ENCODE peak calls at places on chromosomes 13 and 19, in nine cellular contexts. F is CD4-positive, CD25-positive, alpha-beta regulatory T cell; V is esophagus muscularis mucosa; I is psoas muscle; R is tibial artery; J is RWPE1; E is dorsolateral prefrontal cortex; X is naive thymus-derived CD4-positive, alpha-beta T cell; O is tibial nerve. B is an unnamed sample.

GRCh38 chr19:33684550-33685303 is 63.0 kb downstream of the CHST8 start:
- DNase-seq in F (no peak), X (no peak), R (peak; percentile 39), I (no peak), J (no peak), E (peak; percentile 27), V (no peak), O (no peak), B (no peak)

GRCh38 chr19:18291019-18291524 is 9.7 kb upstream of the JUND start:
- DNase-seq in J (no peak), X (no peak), R (peak; percentile 77), O (no peak), E (no peak), V (no peak), I (peak; percentile 40), F (no peak), B (no peak)

GRCh38 chr13:28983661-28984060 is 163.5 kb downstream of the MTUS2 start:
- DNase-seq in F (no peak), I (no peak), O (no peak), X (no peak), J (no peak), E (no peak), R (no peak), V (no peak), B (no peak)

GRCh38 chr13:30409911-30410704 is 12.2 kb upstream of the UBE2L5 start:
- DNase-seq in V (no peak), E (peak; percentile 52), X (no peak), R (peak; percentile 77), F (no peak), O (no peak), J (no peak), I (peak; percentile 36), B (no peak)

GRCh38 chr13:48626077-48626449 is 27.7 kb upstream of the CYSLTR2 start:
- DNase-seq in I (no peak), J (no peak), F (no peak), V (peak; percentile 62), R (no peak), E (no peak), X (no peak), O (no peak), B (no peak)

GRCh38 chr19:49930483-49931011 is 1.2 kb upstream of the NUP62 start:
- DNase-seq in E (no peak), J (peak; percentile 13), O (no peak), R (no peak), V (no peak), X (no peak), I (peak; percentile 47), F (peak; percentile 19), B (no peak)

GRCh38 chr13:21297452-21297851 is 121.0 kb downstream of the MRPL57 start:
- DNase-seq in I (no peak), X (no peak), R (no peak), O (no peak), E (no peak), F (no peak), V (no peak), J (no peak), B (no peak)

GRCh38 chr19:41437944-41438574 is 1.7 kb downstream of the DMAC2 start:
- DNase-seq in R (no peak), E (no peak), O (no peak), J (no peak), V (no peak), F (no peak), I (no peak), X (no peak), B (no peak)

GRCh38 chr13:22316494-22317025 is 645.7 kb downstream of the FGF9 start:
- DNase-seq in F (no peak), J (no peak), X (no peak), V (no peak), I (no peak), E (no peak), R (no peak), O (no peak), B (no peak)

GRCh38 chr13:73967397-73968165 is 166.6 kb downstream of the KLF12 start:
- DNase-seq in V (no peak), X (no peak), I (no peak), E (no peak), J (no peak), F (no peak), R (no peak), O (no peak), B (no peak)

GRCh38 chr19:7115721-7116120 is 46.2 kb downstream of the ZNF557 start:
- DNase-seq in J (no peak), E (peak; percentile 75), O (no peak), I (no peak), X (no peak), F (no peak), V (no peak), R (no peak), B (no peak)

GRCh38 chr19:51075998-51076397 is 6.7 kb downstream of the KLK14 start:
- DNase-seq in I (no peak), J (no peak), R (no peak), O (no peak), V (no peak), E (no peak), X (no peak), F (no peak), B (no peak)

GRCh38 chr13:70817571-70817970 is 709.3 kb upstream of the KLHL1 start:
- DNase-seq in R (no peak), V (no peak), O (no peak), X (no peak), J (no peak), F (no peak), I (no peak), E (no peak), B (no peak)

GRCh38 chr19:40625406-40626120 is 24.4 kb downstream of the LTBP4 start:
- DNase-seq in J (no peak), X (no peak), E (no peak), O (no peak), F (no peak), I (no peak), R (no peak), V (no peak), B (no peak)

GRCh38 chr13:33270906-33271538 is 14.5 kb downstream of the STARD13 start:
- DNase-seq in E (no peak), I (no peak), J (no peak), R (no peak), O (no peak), F (no peak), X (no peak), V (no peak), B (no peak)
- H3K27ac ChIP-seq in E (peak overlapping the region; percentile 56), I (no peak overlapping the region), J (peak overlapping the region; percentile 52), R (peak overlapping the region; percentile 48), O (peak overlapping the region; percentile 73), F (no peak overlapping the region), X (no peak overlapping the region), V (peak overlapping the region; percentile 83), B (no peak overlapping the region)

DNA sequence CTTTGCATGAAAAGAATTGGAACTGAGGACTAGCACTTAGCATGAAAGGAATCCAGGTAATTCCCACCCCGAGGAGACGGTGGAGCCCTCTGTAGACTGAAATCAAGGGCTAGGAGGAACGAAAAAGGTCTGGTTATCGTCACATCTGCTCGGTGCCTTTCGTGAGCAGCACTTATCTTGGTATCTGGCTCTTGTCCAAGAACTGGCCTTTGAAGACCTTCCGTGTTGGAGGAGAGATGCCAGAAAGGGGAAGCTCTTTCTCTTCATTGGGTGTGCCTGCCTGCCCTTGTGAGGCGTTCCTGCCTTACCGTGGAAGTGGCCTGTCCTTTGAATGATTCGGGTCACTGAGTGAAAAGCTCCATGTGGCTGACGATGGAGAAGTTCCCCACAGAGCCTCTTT is 121.4 kb upstream of the SLC10A2 start:
- DNase-seq in V (no peak), E (no peak), X (no peak), R (no peak), F (no peak), J (no peak), I (no peak), O (no peak), B (no peak)
- H3K27ac ChIP-seq in V (no peak overlapping the region), E (no peak overlapping the region), X (no peak overlapping the region), R (no peak overlapping the region), F (no peak overlapping the region), J (no peak overlapping the region), I (no peak overlapping the region), O (no peak overlapping the region), B (no peak overlapping the region)

DNA sequence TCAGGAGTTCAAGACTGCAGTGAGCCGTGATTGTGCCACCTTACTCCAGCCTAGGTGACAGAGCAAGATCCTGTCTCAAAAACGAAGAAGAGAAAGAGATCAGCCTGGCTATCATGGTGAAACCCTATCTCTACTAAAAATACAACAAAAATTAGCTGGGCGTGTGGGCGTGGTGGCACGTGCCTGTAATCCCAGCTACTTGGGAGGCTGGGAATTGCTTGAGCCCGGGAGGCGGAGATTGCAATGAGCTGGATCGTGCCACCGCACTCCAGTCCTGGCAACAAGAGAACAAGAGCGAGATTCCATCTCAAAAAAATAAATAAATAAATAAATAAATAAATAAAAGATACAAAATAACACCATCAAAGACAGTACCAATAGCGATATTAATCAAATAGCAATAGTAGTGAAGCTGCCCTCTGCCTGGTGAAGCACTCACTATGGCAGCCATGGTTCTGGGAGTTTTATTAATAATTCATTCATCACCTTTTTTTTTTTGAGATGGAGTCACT is 53.9 kb downstream of the NFIC start:
- DNase-seq in X (no peak), R (no peak), I (no peak), V (no peak), O (no peak), F (no peak), E (no peak), J (no peak), B (no peak)
- H3K27ac ChIP-seq in X (no peak overlapping the region), R (no peak overlapping the region), I (peak overlapping the region; percentile 72), V (peak overlapping the region; percentile 96), O (no peak overlapping the region), F (no peak overlapping the region), E (no peak overlapping the region), J (no peak overlapping the region), B (no peak overlapping the region)

GRCh38 chr19:936175-936546 is 10.3 kb downstream of the ARID3A start:
- DNase-seq in I (no peak), R (no peak), V (no peak), E (no peak), O (no peak), J (no peak), F (no peak), X (no peak), B (no peak)

GRCh38 chr19:932647-933552 is 7.1 kb downstream of the ARID3A start:
- DNase-seq in X (peak; percentile 54), J (peak; percentile 77), V (no peak), R (no peak), F (peak; percentile 74), E (peak; percentile 58), I (peak; percentile 83), O (peak; percentile 72), B (no peak)

GRCh38 chr19:934865-935422 is 9.1 kb downstream of the ARID3A start:
- DNase-seq in R (peak; percentile 93), F (no peak), J (no peak), X (no peak), O (peak; percentile 58), V (peak; percentile 97), E (peak; percentile 55), I (peak; percentile 89), B (no peak)

GRCh38 chr19:933553-933882 is 7.7 kb downstream of the ARID3A start:
- DNase-seq in V (no peak), J (no peak), I (no peak), R (no peak), O (no peak), F (no peak), E (no peak), X (no peak), B (no peak)

GRCh38 chr19:934197-934840 is 8.5 kb downstream of the ARID3A start:
- DNase-seq in E (no peak), F (no peak), V (no peak), X (no peak), J (no peak), R (no peak), O (no peak), I (no peak), B (no peak)
- H3K27ac ChIP-seq in E (peak overlapping the region; percentile 74), F (no peak overlapping the region), V (peak overlapping the region; percentile 79), X (no peak overlapping the region), J (peak overlapping the region; percentile 79), R (peak overlapping the region; percentile 30), O (peak overlapping the region; percentile 17), I (peak overlapping the region; percentile 81), B (no peak overlapping the region)